ENCODE peak calls at places on chromosomes 5 and 9, in eight cellular contexts. One of them, this sample, is unnamed.

GRCh38 chr5:122516432-122516743 is 204.4 kb downstream of the SNCAIP start:
- DNase-seq in transverse colon: no peak
- DNase-seq in tibial nerve: no peak
- DNase-seq in sigmoid colon: no peak
- DNase-seq in Calu3: no peak
- DNase-seq in endothelial cell: no peak
- DNase-seq in tibial artery: no peak
- DNase-seq in right atrium auricular region: no peak
- DNase-seq in this sample: no peak

GRCh38 chr9:12708562-12709298 is 15.5 kb downstream of the TYRP1 start:
- DNase-seq in endothelial cell: no peak
- DNase-seq in sigmoid colon: no peak
- DNase-seq in transverse colon: no peak
- DNase-seq in Calu3: no peak
- DNase-seq in tibial artery: no peak
- DNase-seq in tibial nerve: no peak
- DNase-seq in right atrium auricular region: no peak
- DNase-seq in this sample: peak

GRCh38 chr9:16715404-16715803 is 155.1 kb downstream of the BNC2 start:
- DNase-seq in tibial artery: no peak
- DNase-seq in tibial nerve: no peak
- DNase-seq in Calu3: no peak
- DNase-seq in right atrium auricular region: no peak
- DNase-seq in transverse colon: no peak
- DNase-seq in endothelial cell: no peak
- DNase-seq in sigmoid colon: no peak
- DNase-seq in this sample: no peak

GRCh38 chr5:89967806-89968444 is 441.6 kb downstream of the CETN3 start:
- DNase-seq in tibial artery: no peak
- DNase-seq in transverse colon: no peak
- DNase-seq in endothelial cell: no peak
- DNase-seq in sigmoid colon: no peak
- DNase-seq in right atrium auricular region: no peak
- DNase-seq in Calu3: no peak
- DNase-seq in tibial nerve: no peak
- DNase-seq in this sample: no peak

GRCh38 chr5:1769017-1769640 is 30.5 kb downstream of the MRPL36 start:
- DNase-seq in tibial nerve: no peak
- DNase-seq in tibial artery: peak
- DNase-seq in endothelial cell: no peak
- DNase-seq in transverse colon: no peak
- DNase-seq in right atrium auricular region: no peak
- DNase-seq in sigmoid colon: peak
- DNase-seq in Calu3: no peak
- DNase-seq in this sample: no peak

GRCh38 chr9:121499427-121500164 is at the start of gene GGTA1:
- DNase-seq in Calu3: peak
- DNase-seq in endothelial cell: peak
- DNase-seq in sigmoid colon: peak
- DNase-seq in tibial nerve: peak
- DNase-seq in transverse colon: peak
- DNase-seq in right atrium auricular region: peak
- DNase-seq in tibial artery: peak
- DNase-seq in this sample: peak

GRCh38 chr5:87829214-87829551 is 416.5 kb upstream of the CCNH start:
- DNase-seq in tibial nerve: peak
- DNase-seq in transverse colon: no peak
- DNase-seq in right atrium auricular region: peak
- DNase-seq in Calu3: peak
- DNase-seq in endothelial cell: no peak
- DNase-seq in sigmoid colon: peak
- DNase-seq in tibial artery: peak
- DNase-seq in this sample: no peak

GRCh38 chr5:97163360-97163764 is 19.7 kb downstream of the RIOK2 start:
- DNase-seq in right atrium auricular region: no peak
- DNase-seq in transverse colon: no peak
- DNase-seq in tibial artery: no peak
- DNase-seq in tibial nerve: no peak
- DNase-seq in sigmoid colon: no peak
- DNase-seq in Calu3: no peak
- DNase-seq in endothelial cell: no peak
- DNase-seq in this sample: no peak

GRCh38 chr9:76654575-76654974 is 109.7 kb upstream of the PCA3 start:
- DNase-seq in transverse colon: no peak
- DNase-seq in tibial nerve: no peak
- DNase-seq in tibial artery: no peak
- DNase-seq in right atrium auricular region: no peak
- DNase-seq in Calu3: no peak
- DNase-seq in sigmoid colon: no peak
- DNase-seq in endothelial cell: no peak
- DNase-seq in this sample: no peak

GRCh38 chr9:92325269-92325990 is at the start of the genes CENPP and NOL8:
- DNase-seq in tibial artery: peak
- DNase-seq in Calu3: peak
- DNase-seq in endothelial cell: peak
- DNase-seq in sigmoid colon: peak
- DNase-seq in right atrium auricular region: peak
- DNase-seq in tibial nerve: peak
- DNase-seq in transverse colon: peak
- DNase-seq in this sample: peak

GRCh38 chr9:92327283-92327850 is 1.6 kb downstream of the CENPP start:
- DNase-seq in tibial artery: no peak
- DNase-seq in transverse colon: no peak
- DNase-seq in right atrium auricular region: no peak
- DNase-seq in endothelial cell: no peak
- DNase-seq in tibial nerve: no peak
- DNase-seq in sigmoid colon: no peak
- DNase-seq in Calu3: no peak
- DNase-seq in this sample: no peak

GRCh38 chr9:92325991-92326500 is 293 bp downstream of the CENPP start:
- DNase-seq in tibial artery: no peak
- DNase-seq in right atrium auricular region: no peak
- DNase-seq in sigmoid colon: no peak
- DNase-seq in endothelial cell: no peak
- DNase-seq in transverse colon: no peak
- DNase-seq in tibial nerve: no peak
- DNase-seq in Calu3: no peak
- DNase-seq in this sample: no peak

GRCh38 chr9:92324889-92325268 is 271 bp downstream of the NOL8 start:
- DNase-seq in endothelial cell: peak
- DNase-seq in Calu3: no peak
- DNase-seq in right atrium auricular region: no peak
- DNase-seq in transverse colon: no peak
- DNase-seq in sigmoid colon: peak
- DNase-seq in tibial artery: no peak
- DNase-seq in tibial nerve: no peak
- DNase-seq in this sample: no peak

DNA sequence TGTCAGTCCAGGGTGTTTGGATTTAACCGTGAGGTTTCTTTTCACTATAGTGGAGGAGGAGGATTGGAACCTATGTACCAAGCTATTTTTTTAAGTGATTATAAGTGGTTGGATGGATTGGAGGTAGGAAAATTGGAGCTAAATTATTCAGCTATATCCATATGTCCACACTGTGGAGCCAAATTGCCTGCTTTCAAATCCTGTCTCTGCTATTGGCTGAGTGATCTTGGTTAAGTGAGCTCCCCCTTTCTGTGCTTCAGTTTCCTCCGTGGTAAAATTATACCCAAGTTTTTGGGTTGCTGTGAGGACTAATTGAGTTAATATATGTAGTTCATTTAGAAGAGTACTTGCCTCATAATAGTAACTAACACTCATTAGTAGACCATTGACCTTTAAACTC is 2.5 kb downstream of the CENPP start:
- DNase-seq in endothelial cell: no peak
- DNase-seq in tibial artery: no peak
- DNase-seq in right atrium auricular region: no peak
- DNase-seq in tibial nerve: no peak
- DNase-seq in sigmoid colon: no peak
- DNase-seq in transverse colon: no peak
- DNase-seq in Calu3: peak
- DNase-seq in this sample: peak
- TF ChIP-seq CTCF in endothelial cell: no peak
- TF ChIP-seq CTCF in tibial artery: no peak
- TF ChIP-seq CTCF in right atrium auricular region: no peak
- TF ChIP-seq CTCF in tibial nerve: no peak
- TF ChIP-seq CTCF in sigmoid colon: no peak
- TF ChIP-seq CTCF in transverse colon: no peak
- TF ChIP-seq CTCF in Calu3: no peak
- TF ChIP-seq CTCF in this sample: peak

DNA sequence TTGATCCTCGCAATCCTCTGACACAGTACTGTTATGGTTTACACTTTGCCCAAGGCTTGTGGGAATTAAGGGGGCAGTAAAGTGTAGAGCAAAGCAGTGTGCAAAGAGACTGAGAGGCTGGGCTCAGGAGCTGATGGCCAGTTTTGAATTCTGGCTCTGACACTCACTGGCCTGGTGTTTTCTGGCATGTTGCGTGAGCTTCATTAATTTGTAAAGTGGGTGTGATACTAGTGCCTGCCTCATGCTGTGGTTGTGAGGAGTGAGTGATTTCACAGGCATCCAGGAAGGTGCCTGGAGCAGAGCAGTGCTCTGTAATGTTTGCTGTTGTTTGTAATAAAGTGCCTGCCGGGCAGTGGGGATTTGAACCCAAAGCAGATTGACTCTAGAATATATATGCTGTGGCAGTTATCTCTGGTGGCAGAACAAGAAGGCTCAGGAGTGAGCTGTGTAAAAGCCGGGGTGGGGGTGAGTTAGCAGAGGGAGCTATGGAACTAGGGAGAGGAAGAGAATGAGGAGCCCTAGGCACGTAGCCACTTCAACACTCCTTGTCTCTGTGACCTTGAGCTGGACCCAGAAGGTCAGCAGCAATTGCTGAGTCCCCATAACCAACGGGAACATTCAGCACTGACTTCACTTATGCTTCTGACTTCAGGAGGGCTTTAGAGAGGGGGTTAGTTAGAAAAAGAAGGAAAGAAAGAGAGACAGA is 108.5 kb downstream of the DOCK2 start:
- DNase-seq in tibial artery: no peak
- DNase-seq in sigmoid colon: no peak
- DNase-seq in endothelial cell: no peak
- DNase-seq in Calu3: no peak
- DNase-seq in tibial nerve: no peak
- DNase-seq in right atrium auricular region: no peak
- DNase-seq in transverse colon: no peak
- DNase-seq in this sample: no peak
- TF ChIP-seq CTCF in tibial artery: no peak
- TF ChIP-seq CTCF in sigmoid colon: no peak
- TF ChIP-seq CTCF in endothelial cell: no peak
- TF ChIP-seq CTCF in Calu3: no peak
- TF ChIP-seq CTCF in tibial nerve: no peak
- TF ChIP-seq CTCF in right atrium auricular region: no peak
- TF ChIP-seq CTCF in transverse colon: no peak
- TF ChIP-seq CTCF in this sample: no peak

DNA sequence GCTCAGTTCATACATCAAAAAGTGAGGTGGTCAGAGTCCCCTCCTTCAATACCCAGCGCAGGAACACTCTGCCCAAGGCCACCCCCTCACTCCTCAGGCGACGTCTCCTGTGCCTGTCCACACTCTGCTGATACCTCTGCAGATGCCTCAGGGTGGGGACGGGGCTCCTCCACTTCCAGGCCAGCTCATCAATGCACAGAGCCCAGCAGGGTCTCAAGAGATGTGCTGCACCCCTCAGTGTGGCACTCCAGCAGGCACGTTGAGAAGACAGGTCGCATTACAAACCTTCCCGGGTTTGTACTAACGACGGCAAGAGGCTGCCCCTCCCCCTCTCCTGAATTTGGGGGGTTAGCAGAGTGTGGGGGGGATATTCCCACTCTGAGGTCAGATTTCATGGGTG is 128.5 kb downstream of the ZNF354C start:
- DNase-seq in sigmoid colon: no peak
- DNase-seq in endothelial cell: no peak
- DNase-seq in right atrium auricular region: no peak
- DNase-seq in transverse colon: no peak
- DNase-seq in Calu3: no peak
- DNase-seq in tibial artery: no peak
- DNase-seq in tibial nerve: no peak
- DNase-seq in this sample: peak
- TF ChIP-seq CTCF in sigmoid colon: no peak
- TF ChIP-seq CTCF in endothelial cell: no peak
- TF ChIP-seq CTCF in right atrium auricular region: no peak
- TF ChIP-seq CTCF in transverse colon: no peak
- TF ChIP-seq CTCF in Calu3: no peak
- TF ChIP-seq CTCF in tibial artery: no peak
- TF ChIP-seq CTCF in tibial nerve: no peak
- TF ChIP-seq CTCF in this sample: no peak

GRCh38 chr5:137465930-137466329 is 33.2 kb downstream of the SPOCK1 start:
- DNase-seq in right atrium auricular region: no peak
- DNase-seq in transverse colon: no peak
- DNase-seq in sigmoid colon: no peak
- DNase-seq in endothelial cell: no peak
- DNase-seq in tibial nerve: no peak
- DNase-seq in Calu3: no peak
- DNase-seq in tibial artery: no peak
- DNase-seq in this sample: no peak

GRCh38 chr5:137462816-137463520 is 36.2 kb downstream of the SPOCK1 start:
- DNase-seq in transverse colon: no peak
- DNase-seq in sigmoid colon: no peak
- DNase-seq in tibial nerve: no peak
- DNase-seq in right atrium auricular region: no peak
- DNase-seq in Calu3: no peak
- DNase-seq in tibial artery: no peak
- DNase-seq in endothelial cell: no peak
- DNase-seq in this sample: no peak

GRCh38 chr5:137466888-137467287 is 32.2 kb downstream of the SPOCK1 start:
- DNase-seq in endothelial cell: no peak
- DNase-seq in sigmoid colon: peak
- DNase-seq in tibial artery: peak
- DNase-seq in right atrium auricular region: no peak
- DNase-seq in transverse colon: no peak
- DNase-seq in Calu3: no peak
- DNase-seq in tibial nerve: peak
- DNase-seq in this sample: no peak

DNA sequence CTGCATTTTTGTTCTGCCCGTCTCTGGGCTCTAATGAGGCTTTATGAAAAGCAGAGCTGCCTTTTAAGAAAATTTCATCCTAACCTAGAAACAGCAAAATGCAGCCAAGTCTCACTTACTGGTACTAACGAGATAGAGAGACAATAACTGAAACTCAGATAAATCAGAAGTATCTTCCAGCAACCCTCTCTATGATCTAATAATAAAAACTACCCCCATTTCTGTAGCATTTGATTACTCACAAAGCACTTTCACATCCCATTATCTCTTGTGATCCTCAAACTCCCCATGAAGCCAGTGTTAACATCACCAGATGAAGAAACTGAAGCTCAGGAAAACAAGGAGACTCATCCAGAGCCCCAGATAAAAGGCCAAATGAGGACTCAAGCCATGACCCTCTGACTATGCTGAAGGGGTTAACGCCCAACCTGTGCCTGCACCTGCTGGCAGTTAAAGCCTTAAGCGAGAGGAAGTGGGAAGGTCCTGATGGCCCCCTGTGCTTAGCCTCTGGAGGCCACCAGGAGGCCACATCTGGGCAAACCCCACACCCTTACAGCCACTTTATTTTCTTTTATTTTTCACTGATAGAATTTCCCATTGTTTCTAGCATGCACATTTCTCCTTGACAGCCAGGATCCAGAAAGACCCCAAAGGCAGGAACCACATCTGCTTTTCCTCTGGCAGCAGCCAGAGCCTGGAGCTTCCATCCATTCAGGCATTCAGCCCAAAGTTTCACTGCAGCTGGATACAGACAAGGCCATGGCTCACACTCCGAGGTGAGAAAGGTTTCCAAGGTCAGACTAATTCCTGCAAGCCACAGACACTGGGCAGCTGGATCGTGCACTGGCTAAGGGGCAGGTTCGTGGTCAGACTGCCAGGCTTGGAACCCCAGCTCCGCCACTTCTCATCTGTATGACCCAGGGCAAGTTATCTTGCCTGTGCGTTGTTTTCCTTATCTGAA is 37.2 kb downstream of the SPOCK1 start:
- DNase-seq in endothelial cell: no peak
- DNase-seq in Calu3: no peak
- DNase-seq in tibial artery: no peak
- DNase-seq in transverse colon: no peak
- DNase-seq in sigmoid colon: no peak
- DNase-seq in right atrium auricular region: no peak
- DNase-seq in tibial nerve: no peak
- DNase-seq in this sample: peak
- TF ChIP-seq CTCF in endothelial cell: no peak
- TF ChIP-seq CTCF in Calu3: no peak
- TF ChIP-seq CTCF in tibial artery: no peak
- TF ChIP-seq CTCF in transverse colon: no peak
- TF ChIP-seq CTCF in sigmoid colon: no peak
- TF ChIP-seq CTCF in right atrium auricular region: no peak
- TF ChIP-seq CTCF in tibial nerve: no peak
- TF ChIP-seq CTCF in this sample: peak